ENCODE peak calls at places on chromosomes 7 and 10, in four cellular contexts. J, D, R and V are unnamed samples.

GRCh38 chr7:11951909-11952308 is 119.9 kb upstream of the THSD7A start:
- DNase-seq in J (no peak), D (no peak), R (no peak), V (no peak)

GRCh38 chr7:3309140-3309539 is 8.1 kb downstream of the SDK1 start:
- DNase-seq in J (no peak), D (no peak), R (no peak), V (no peak)

GRCh38 chr7:39838326-39838725 is 111.7 kb upstream of the CDK13 start:
- DNase-seq in J (peak), D (no peak), R (no peak), V (no peak)

GRCh38 chr7:36686499-36686898 is 37.8 kb downstream of the AOAH start:
- DNase-seq in J (no peak), D (no peak), R (peak), V (no peak)

GRCh38 chr7:136998495-136998894 is 130.0 kb downstream of the CHRM2 start:
- DNase-seq in J (no peak), D (no peak), R (no peak), V (no peak)

GRCh38 chr7:30252885-30253795 is 31.3 kb upstream of the ZNRF2 start:
- DNase-seq in J (peak), D (peak), R (no peak), V (no peak)

GRCh38 chr7:138458576-138459234 is 1.4 kb upstream of the TRIM24 start:
- DNase-seq in J (no peak), D (no peak), R (no peak), V (no peak)

GRCh38 chr7:149459540-149460433 is 1.1 kb downstream of the ZNF777 start:
- DNase-seq in J (no peak), D (no peak), R (no peak), V (no peak)

GRCh38 chr7:121385800-121386179 is 10.3 kb downstream of the FAM3C start:
- DNase-seq in J (no peak), D (no peak), R (no peak), V (no peak)

GRCh38 chr10:22135591-22135990 is 82.2 kb downstream of the EBLN1 start:
- DNase-seq in J (no peak), D (no peak), R (no peak), V (no peak)

GRCh38 chr10:122373713-122374112 is 795 bp upstream of the PLEKHA1 start:
- DNase-seq in J (no peak), D (no peak), R (no peak), V (no peak)

GRCh38 chr10:126407831-126408230 is 19.6 kb upstream of the ADAM12 start:
- DNase-seq in J (no peak), D (no peak), R (no peak), V (no peak)

GRCh38 chr10:108789911-108790310 is 1133.4 kb downstream of the XPNPEP1 start:
- DNase-seq in J (no peak), D (no peak), R (no peak), V (no peak)